ENCODE peak calls at places on chromosomes 1 and 21, in seven cellular contexts. One of them, this sample, is unnamed.
A peak's percentile ranks its signal among the peaks of the same experiment; 100 is the strongest.

GRCh38 chr1:67674260-67675011 is 10.6 kb upstream of the GADD45A start:
- DNase-seq in activated gamma-delta T cell treated with anti-CD3 and anti-CD28 coated beads, Interleukin-2, amount 50 U/mL, for 16 hours: no peak
- DNase-seq in effector memory CD4-positive, alpha-beta T cell: no peak
- DNase-seq in T-helper 1 cell: peak; percentile 6
- DNase-seq in IMR-90: peak; percentile 76
- DNase-seq in T1000: no peak
- DNase-seq in NCI-H1092: peak; percentile 70
- DNase-seq in this sample: no peak

GRCh38 chr1:103365860-103366569 is 159.5 kb upstream of the RNPC3 start:
- DNase-seq in effector memory CD4-positive, alpha-beta T cell: no peak
- DNase-seq in NCI-H1092: no peak
- DNase-seq in T-helper 1 cell: no peak
- DNase-seq in T1000: no peak
- DNase-seq in IMR-90: no peak
- DNase-seq in activated gamma-delta T cell treated with anti-CD3 and anti-CD28 coated beads, Interleukin-2, amount 50 U/mL, for 16 hours: no peak
- DNase-seq in this sample: no peak

GRCh38 chr1:188499690-188500089 is 1670.9 kb downstream of the PLA2G4A start:
- DNase-seq in IMR-90: peak; percentile 19
- DNase-seq in activated gamma-delta T cell treated with anti-CD3 and anti-CD28 coated beads, Interleukin-2, amount 50 U/mL, for 16 hours: no peak
- DNase-seq in effector memory CD4-positive, alpha-beta T cell: no peak
- DNase-seq in T1000: no peak
- DNase-seq in T-helper 1 cell: no peak
- DNase-seq in NCI-H1092: no peak
- DNase-seq in this sample: no peak

GRCh38 chr1:214853340-214853739 is 229.2 kb upstream of the KCNK2 start:
- DNase-seq in activated gamma-delta T cell treated with anti-CD3 and anti-CD28 coated beads, Interleukin-2, amount 50 U/mL, for 16 hours: no peak
- DNase-seq in IMR-90: no peak
- DNase-seq in NCI-H1092: no peak
- DNase-seq in effector memory CD4-positive, alpha-beta T cell: no peak
- DNase-seq in T1000: no peak
- DNase-seq in T-helper 1 cell: no peak
- DNase-seq in this sample: no peak

GRCh38 chr1:3981261-3981660 is 81.2 kb upstream of the C1orf174 start:
- DNase-seq in T1000: no peak
- DNase-seq in activated gamma-delta T cell treated with anti-CD3 and anti-CD28 coated beads, Interleukin-2, amount 50 U/mL, for 16 hours: no peak
- DNase-seq in IMR-90: no peak
- DNase-seq in effector memory CD4-positive, alpha-beta T cell: no peak
- DNase-seq in NCI-H1092: no peak
- DNase-seq in T-helper 1 cell: no peak
- DNase-seq in this sample: no peak

GRCh38 chr21:44083631-44084291 is 23.4 kb upstream of the PWP2 start:
- DNase-seq in effector memory CD4-positive, alpha-beta T cell: peak; percentile 42
- DNase-seq in activated gamma-delta T cell treated with anti-CD3 and anti-CD28 coated beads, Interleukin-2, amount 50 U/mL, for 16 hours: peak; percentile 51
- DNase-seq in IMR-90: no peak
- DNase-seq in T-helper 1 cell: peak; percentile 59
- DNase-seq in T1000: no peak
- DNase-seq in NCI-H1092: no peak
- DNase-seq in this sample: no peak

GRCh38 chr1:53332188-53332564 is 4.3 kb upstream of the LRP8 start:
- DNase-seq in T-helper 1 cell: no peak
- DNase-seq in effector memory CD4-positive, alpha-beta T cell: no peak
- DNase-seq in IMR-90: no peak
- DNase-seq in activated gamma-delta T cell treated with anti-CD3 and anti-CD28 coated beads, Interleukin-2, amount 50 U/mL, for 16 hours: no peak
- DNase-seq in T1000: no peak
- DNase-seq in NCI-H1092: no peak
- DNase-seq in this sample: no peak

GRCh38 chr21:44456915-44457736 is 1.8 kb downstream of the LRRC3 start:
- DNase-seq in effector memory CD4-positive, alpha-beta T cell: no peak
- DNase-seq in activated gamma-delta T cell treated with anti-CD3 and anti-CD28 coated beads, Interleukin-2, amount 50 U/mL, for 16 hours: no peak
- DNase-seq in T1000: no peak
- DNase-seq in T-helper 1 cell: no peak
- DNase-seq in NCI-H1092: no peak
- DNase-seq in IMR-90: no peak
- DNase-seq in this sample: no peak

GRCh38 chr21:38773108-38774061 is 32.3 kb upstream of the ETS2 start:
- DNase-seq in IMR-90: peak; percentile 99
- DNase-seq in activated gamma-delta T cell treated with anti-CD3 and anti-CD28 coated beads, Interleukin-2, amount 50 U/mL, for 16 hours: no peak
- DNase-seq in NCI-H1092: no peak
- DNase-seq in effector memory CD4-positive, alpha-beta T cell: no peak
- DNase-seq in T-helper 1 cell: no peak
- DNase-seq in T1000: peak; percentile 71
- DNase-seq in this sample: peak; percentile 36

GRCh38 chr1:23742670-23743286 is 493 bp upstream of the ELOA start:
- DNase-seq in T1000: no peak
- DNase-seq in NCI-H1092: no peak
- DNase-seq in activated gamma-delta T cell treated with anti-CD3 and anti-CD28 coated beads, Interleukin-2, amount 50 U/mL, for 16 hours: peak; percentile 13
- DNase-seq in T-helper 1 cell: no peak
- DNase-seq in effector memory CD4-positive, alpha-beta T cell: peak; percentile 5
- DNase-seq in IMR-90: no peak
- DNase-seq in this sample: peak; percentile 25

GRCh38 chr1:220552672-220553258 is 24.8 kb downstream of the MARK1 start:
- DNase-seq in activated gamma-delta T cell treated with anti-CD3 and anti-CD28 coated beads, Interleukin-2, amount 50 U/mL, for 16 hours: no peak
- DNase-seq in IMR-90: no peak
- DNase-seq in effector memory CD4-positive, alpha-beta T cell: no peak
- DNase-seq in T1000: no peak
- DNase-seq in NCI-H1092: no peak
- DNase-seq in T-helper 1 cell: no peak
- DNase-seq in this sample: no peak

GRCh38 chr1:99766378-99766800 is at the start of gene FRRS1:
- DNase-seq in NCI-H1092: no peak
- DNase-seq in effector memory CD4-positive, alpha-beta T cell: no peak
- DNase-seq in activated gamma-delta T cell treated with anti-CD3 and anti-CD28 coated beads, Interleukin-2, amount 50 U/mL, for 16 hours: no peak
- DNase-seq in T1000: peak; percentile 15
- DNase-seq in T-helper 1 cell: no peak
- DNase-seq in IMR-90: peak; percentile 64
- DNase-seq in this sample: peak; percentile 73

GRCh38 chr21:39114871-39115658 is 68.2 kb downstream of the PSMG1 start:
- DNase-seq in effector memory CD4-positive, alpha-beta T cell: no peak
- DNase-seq in IMR-90: peak; percentile 74
- DNase-seq in NCI-H1092: no peak
- DNase-seq in T-helper 1 cell: no peak
- DNase-seq in activated gamma-delta T cell treated with anti-CD3 and anti-CD28 coated beads, Interleukin-2, amount 50 U/mL, for 16 hours: no peak
- DNase-seq in T1000: peak; percentile 74
- DNase-seq in this sample: no peak

GRCh38 chr1:60162941-60163340 is 89.4 kb upstream of the C1orf87 start:
- DNase-seq in IMR-90: no peak
- DNase-seq in T-helper 1 cell: no peak
- DNase-seq in effector memory CD4-positive, alpha-beta T cell: no peak
- DNase-seq in activated gamma-delta T cell treated with anti-CD3 and anti-CD28 coated beads, Interleukin-2, amount 50 U/mL, for 16 hours: no peak
- DNase-seq in T1000: no peak
- DNase-seq in NCI-H1092: no peak
- DNase-seq in this sample: no peak

GRCh38 chr1:182198006-182198605 is 136.6 kb upstream of the ZNF648 start:
- DNase-seq in T1000: no peak
- DNase-seq in activated gamma-delta T cell treated with anti-CD3 and anti-CD28 coated beads, Interleukin-2, amount 50 U/mL, for 16 hours: no peak
- DNase-seq in NCI-H1092: no peak
- DNase-seq in IMR-90: no peak
- DNase-seq in effector memory CD4-positive, alpha-beta T cell: no peak
- DNase-seq in T-helper 1 cell: no peak
- DNase-seq in this sample: no peak

GRCh38 chr1:3060601-3061551 is 8.1 kb upstream of the PRDM16 start:
- DNase-seq in effector memory CD4-positive, alpha-beta T cell: no peak
- DNase-seq in activated gamma-delta T cell treated with anti-CD3 and anti-CD28 coated beads, Interleukin-2, amount 50 U/mL, for 16 hours: no peak
- DNase-seq in T-helper 1 cell: no peak
- DNase-seq in NCI-H1092: no peak
- DNase-seq in T1000: no peak
- DNase-seq in IMR-90: no peak
- DNase-seq in this sample: no peak

GRCh38 chr1:111880866-111881837 is 108.3 kb downstream of the KCND3 start:
- DNase-seq in T-helper 1 cell: no peak
- DNase-seq in IMR-90: no peak
- DNase-seq in NCI-H1092: peak; percentile 93
- DNase-seq in activated gamma-delta T cell treated with anti-CD3 and anti-CD28 coated beads, Interleukin-2, amount 50 U/mL, for 16 hours: no peak
- DNase-seq in effector memory CD4-positive, alpha-beta T cell: no peak
- DNase-seq in T1000: no peak
- DNase-seq in this sample: no peak

GRCh38 chr1:61140778-61141177 is 58.4 kb downstream of the NFIA start:
- DNase-seq in activated gamma-delta T cell treated with anti-CD3 and anti-CD28 coated beads, Interleukin-2, amount 50 U/mL, for 16 hours: no peak
- DNase-seq in T-helper 1 cell: no peak
- DNase-seq in T1000: no peak
- DNase-seq in NCI-H1092: no peak
- DNase-seq in IMR-90: no peak
- DNase-seq in effector memory CD4-positive, alpha-beta T cell: no peak
- DNase-seq in this sample: no peak

GRCh38 chr1:207858271-207858670 is 52.7 kb downstream of the CD34 start:
- DNase-seq in activated gamma-delta T cell treated with anti-CD3 and anti-CD28 coated beads, Interleukin-2, amount 50 U/mL, for 16 hours: no peak
- DNase-seq in T1000: no peak
- DNase-seq in NCI-H1092: no peak
- DNase-seq in IMR-90: no peak
- DNase-seq in effector memory CD4-positive, alpha-beta T cell: no peak
- DNase-seq in T-helper 1 cell: no peak
- DNase-seq in this sample: no peak

GRCh38 chr1:24191860-24192259 is 4.8 kb upstream of the IFNLR1 start:
- DNase-seq in T-helper 1 cell: no peak
- DNase-seq in IMR-90: peak; percentile 66
- DNase-seq in T1000: no peak
- DNase-seq in NCI-H1092: no peak
- DNase-seq in activated gamma-delta T cell treated with anti-CD3 and anti-CD28 coated beads, Interleukin-2, amount 50 U/mL, for 16 hours: peak; percentile 14
- DNase-seq in effector memory CD4-positive, alpha-beta T cell: no peak
- DNase-seq in this sample: no peak

GRCh38 chr1:26102046-26102925 is 9.3 kb upstream of the PDIK1L start:
- DNase-seq in activated gamma-delta T cell treated with anti-CD3 and anti-CD28 coated beads, Interleukin-2, amount 50 U/mL, for 16 hours: no peak
- DNase-seq in IMR-90: peak; percentile 47
- DNase-seq in effector memory CD4-positive, alpha-beta T cell: no peak
- DNase-seq in NCI-H1092: no peak
- DNase-seq in T1000: no peak
- DNase-seq in T-helper 1 cell: no peak
- DNase-seq in this sample: no peak

GRCh38 chr1:69814926-69815325 is 247.2 kb downstream of the LRRC7 start:
- DNase-seq in activated gamma-delta T cell treated with anti-CD3 and anti-CD28 coated beads, Interleukin-2, amount 50 U/mL, for 16 hours: no peak
- DNase-seq in T1000: no peak
- DNase-seq in IMR-90: no peak
- DNase-seq in T-helper 1 cell: no peak
- DNase-seq in NCI-H1092: no peak
- DNase-seq in effector memory CD4-positive, alpha-beta T cell: no peak
- DNase-seq in this sample: no peak

GRCh38 chr1:226870323-226871046 is at the start of gene PSEN2:
- DNase-seq in T-helper 1 cell: peak; percentile 46
- DNase-seq in activated gamma-delta T cell treated with anti-CD3 and anti-CD28 coated beads, Interleukin-2, amount 50 U/mL, for 16 hours: peak; percentile 45
- DNase-seq in IMR-90: peak; percentile 28
- DNase-seq in effector memory CD4-positive, alpha-beta T cell: peak; percentile 36
- DNase-seq in T1000: peak; percentile 75
- DNase-seq in NCI-H1092: peak; percentile 66
- DNase-seq in this sample: peak; percentile 82

This sample was measured in PC-9.